ENCODE peak calls at places on chromosomes 1 and 21, in four cellular contexts. One of them, this sample, is unnamed.

GRCh38 chr1:55426619-55427018 is 211.5 kb upstream of the USP24 start:
- DNase-seq in GM18507: no peak
- DNase-seq in fibroblast of gingiva: no peak
- DNase-seq in RWPE1: no peak
- DNase-seq in this sample: peak; percentile 47

GRCh38 chr1:14975119-14975518 is 178.4 kb upstream of the TMEM51 start:
- DNase-seq in RWPE1: no peak
- DNase-seq in fibroblast of gingiva: no peak
- DNase-seq in GM18507: no peak
- DNase-seq in this sample: no peak

GRCh38 chr1:154999651-155000474 is 2.7 kb upstream of the ZBTB7B start:
- DNase-seq in RWPE1: no peak
- DNase-seq in GM18507: no peak
- DNase-seq in fibroblast of gingiva: no peak
- DNase-seq in this sample: no peak

GRCh38 chr1:29521438-29521715 is 285.1 kb downstream of the PTPRU start:
- DNase-seq in fibroblast of gingiva: no peak
- DNase-seq in GM18507: no peak
- DNase-seq in RWPE1: no peak
- DNase-seq in this sample: no peak

GRCh38 chr21:26140185-26140584 is 30.4 kb downstream of the APP start:
- DNase-seq in GM18507: no peak
- DNase-seq in RWPE1: peak; percentile 63
- DNase-seq in fibroblast of gingiva: peak; percentile 88
- DNase-seq in this sample: peak; percentile 94

GRCh38 chr1:101781437-101781836 is 215.3 kb downstream of the OLFM3 start:
- DNase-seq in GM18507: no peak
- DNase-seq in RWPE1: no peak
- DNase-seq in fibroblast of gingiva: no peak
- DNase-seq in this sample: no peak

GRCh38 chr1:150486966-150487762 is at the start of gene TARS2:
- DNase-seq in GM18507: peak; percentile 95
- DNase-seq in fibroblast of gingiva: peak; percentile 99
- DNase-seq in RWPE1: peak; percentile 98
- DNase-seq in this sample: peak; percentile 99

GRCh38 chr1:166843322-166843721 is 4.0 kb downstream of the POGK start:
- DNase-seq in fibroblast of gingiva: no peak
- DNase-seq in RWPE1: no peak
- DNase-seq in GM18507: no peak
- DNase-seq in this sample: no peak

GRCh38 chr1:176073524-176074157 is 133.4 kb downstream of the COP1 start:
- DNase-seq in GM18507: no peak
- DNase-seq in RWPE1: peak; percentile 44
- DNase-seq in fibroblast of gingiva: peak; percentile 58
- DNase-seq in this sample: peak; percentile 73

GRCh38 chr1:162070094-162070748 is 730 bp downstream of the NOS1AP start:
- DNase-seq in RWPE1: peak; percentile 37
- DNase-seq in GM18507: no peak
- DNase-seq in fibroblast of gingiva: no peak
- DNase-seq in this sample: peak; percentile 12

GRCh38 chr21:36863260-36863659 is 103.2 kb downstream of the HLCS start:
- DNase-seq in GM18507: no peak
- DNase-seq in RWPE1: no peak
- DNase-seq in fibroblast of gingiva: no peak
- DNase-seq in this sample: no peak

GRCh38 chr1:29062157-29062942 is 61.4 kb downstream of the TMEM200B start:
- DNase-seq in GM18507: no peak
- DNase-seq in RWPE1: no peak
- DNase-seq in fibroblast of gingiva: no peak
- DNase-seq in this sample: no peak

GRCh38 chr1:109773203-109773899 is 9.6 kb upstream of the EPS8L3 start:
- DNase-seq in GM18507: peak; percentile 63
- DNase-seq in fibroblast of gingiva: peak; percentile 88
- DNase-seq in RWPE1: peak; percentile 75
- DNase-seq in this sample: peak; percentile 83

GRCh38 chr1:27669876-27670275 is 2.1 kb downstream of the IFI6 start:
- DNase-seq in GM18507: no peak
- DNase-seq in RWPE1: no peak
- DNase-seq in fibroblast of gingiva: no peak
- DNase-seq in this sample: no peak

GRCh38 chr1:147611021-147611426 is 59.3 kb downstream of the ACP6 start:
- DNase-seq in GM18507: no peak
- DNase-seq in fibroblast of gingiva: no peak
- DNase-seq in RWPE1: no peak
- DNase-seq in this sample: no peak

GRCh38 chr1:224592636-224593579 is 23.2 kb upstream of the CNIH3 start:
- DNase-seq in GM18507: no peak
- DNase-seq in fibroblast of gingiva: peak; percentile 86
- DNase-seq in RWPE1: peak; percentile 22
- DNase-seq in this sample: peak; percentile 94

GRCh38 chr1:232130815-232131474 is 499.0 kb downstream of the SIPA1L2 start:
- DNase-seq in RWPE1: peak; percentile 21
- DNase-seq in fibroblast of gingiva: no peak
- DNase-seq in GM18507: no peak
- DNase-seq in this sample: no peak

GRCh38 chr1:234600418-234601216 is 9.4 kb downstream of the IRF2BP2 start:
- DNase-seq in RWPE1: no peak
- DNase-seq in GM18507: no peak
- DNase-seq in fibroblast of gingiva: no peak
- DNase-seq in this sample: peak; percentile 62

GRCh38 chr1:41721039-41721438 is 197.7 kb downstream of the HIVEP3 start:
- DNase-seq in fibroblast of gingiva: no peak
- DNase-seq in GM18507: no peak
- DNase-seq in RWPE1: no peak
- DNase-seq in this sample: no peak

GRCh38 chr21:15741510-15741909 is 11.7 kb downstream of the USP25 start:
- DNase-seq in GM18507: no peak
- DNase-seq in fibroblast of gingiva: peak; percentile 13
- DNase-seq in RWPE1: no peak
- DNase-seq in this sample: no peak

GRCh38 chr1:226547754-226548191 is 791 bp upstream of the STUM start:
- DNase-seq in fibroblast of gingiva: peak; percentile 83
- DNase-seq in RWPE1: peak; percentile 95
- DNase-seq in GM18507: peak; percentile 63
- DNase-seq in this sample: peak; percentile 82

GRCh38 chr1:203320546-203321272 is 15.4 kb downstream of the BTG2 start:
- DNase-seq in GM18507: peak; percentile 37
- DNase-seq in fibroblast of gingiva: no peak
- DNase-seq in RWPE1: no peak
- DNase-seq in this sample: peak; percentile 35

GRCh38 chr1:26285366-26286063 is 5.6 kb downstream of the SH3BGRL3 start:
- DNase-seq in GM18507: no peak
- DNase-seq in fibroblast of gingiva: no peak
- DNase-seq in RWPE1: no peak
- DNase-seq in this sample: no peak

GRCh38 chr21:44894687-44895302 is 21.3 kb upstream of the PTTG1IP start:
- DNase-seq in GM18507: no peak
- DNase-seq in RWPE1: no peak
- DNase-seq in fibroblast of gingiva: no peak
- DNase-seq in this sample: no peak

GRCh38 chr1:161727343-161727924 is 6.1 kb downstream of the FCRLB start:
- DNase-seq in RWPE1: no peak
- DNase-seq in fibroblast of gingiva: peak; percentile 28
- DNase-seq in GM18507: no peak
- DNase-seq in this sample: peak; percentile 78

GRCh38 chr1:207815913-207816312 is 64.1 kb downstream of the CD46 start:
- DNase-seq in RWPE1: no peak
- DNase-seq in fibroblast of gingiva: no peak
- DNase-seq in GM18507: no peak
- DNase-seq in this sample: peak; percentile 62

GRCh38 chr1:16082283-16083038 is 9.0 kb upstream of the FAM131C start:
- DNase-seq in RWPE1: peak; percentile 68
- DNase-seq in fibroblast of gingiva: peak; percentile 29
- DNase-seq in GM18507: peak; percentile 49
- DNase-seq in this sample: peak; percentile 82

This sample was measured in foreskin fibroblast.